ENCODE peak calls at places on chromosomes 4 and X, in ten cellular contexts. B is stimulated activated CD8-positive, alpha-beta memory T cell treated with anti-CD3 and anti-CD28 coated beads, Interleukin-2, amount 100 ng/mL, for 1 hour; U is NCI-H345; W is esophagus muscularis mucosa; J is A673; S is stimulated activated CD4-positive, alpha-beta T cell treated with anti-CD3 and anti-CD28 coated beads, TNF-alpha, amount 100 ng/mL, for 48 hours; H is ureter; O is fibroblast of lung; R is RKO; F is ovary. K is an unnamed sample.

GRCh38 chr4:113371061-113371460 is 321.6 kb downstream of the ANK2 start:
- DNase-seq in B (no peak), U (no peak), W (no peak), J (no peak), S (no peak), H (no peak), O (no peak), R (no peak), F (no peak), K (no peak)

GRCh38 chrX:114201622-114202021 is 382.3 kb upstream of the HTR2C start:
- DNase-seq in B (no peak), U (no peak), W (no peak), J (no peak), S (no peak), H (no peak), O (no peak), R (no peak), F (no peak), K (no peak)

GRCh38 chr4:14446311-14446710 is 556.0 kb upstream of the CPEB2 start:
- DNase-seq in B (no peak), U (no peak), W (no peak), J (no peak), S (no peak), H (no peak), O (peak; percentile 24), R (no peak), F (no peak), K (no peak)

GRCh38 chrX:112849010-112849409 is 8.4 kb upstream of the AMOT start:
- DNase-seq in B (no peak), U (no peak), W (no peak), J (no peak), S (no peak), H (no peak), O (no peak), R (peak; percentile 28), F (no peak), K (no peak)

GRCh38 chr4:40301592-40301991 is 33.5 kb upstream of the CHRNA9 start:
- DNase-seq in B (no peak), U (no peak), W (no peak), J (no peak), S (no peak), H (no peak), O (no peak), R (no peak), F (no peak), K (no peak)

GRCh38 chrX:118226060-118226428 is 109.4 kb upstream of the KLHL13 start:
- DNase-seq in B (no peak), U (peak; percentile 43), W (no peak), J (peak; percentile 57), S (no peak), H (no peak), O (peak; percentile 20), R (peak; percentile 21), F (no peak), K (no peak)

GRCh38 chrX:66698273-66699204 is 59.7 kb upstream of the EDA2R start:
- DNase-seq in B (no peak), U (no peak), W (no peak), J (no peak), S (no peak), H (no peak), O (no peak), R (no peak), F (no peak), K (no peak)

GRCh38 chr4:8281519-8282133 is 12.1 kb downstream of the HTRA3 start:
- DNase-seq in B (no peak), U (no peak), W (no peak), J (no peak), S (no peak), H (peak; percentile 70), O (peak; percentile 87), R (no peak), F (peak; percentile 87), K (no peak)

GRCh38 chr4:159483110-159483509 is 380.2 kb downstream of the RAPGEF2 start:
- DNase-seq in B (no peak), U (no peak), W (no peak), J (no peak), S (no peak), H (no peak), O (no peak), R (no peak), F (no peak), K (no peak)

GRCh38 chr4:24912252-24913098 is at the start of gene CCDC149:
- DNase-seq in B (no peak), U (peak; percentile 80), W (no peak), J (peak; percentile 59), S (no peak), H (peak; percentile 76), O (peak; percentile 74), R (peak; percentile 58), F (peak; percentile 55), K (peak; percentile 56)

GRCh38 chrX:150257348-150258175 is 105.6 kb upstream of the MAMLD1 start:
- DNase-seq in B (no peak), U (no peak), W (peak; percentile 37), J (no peak), S (no peak), H (no peak), O (no peak), R (no peak), F (no peak), K (no peak)

GRCh38 chr4:37680089-37680488 is 6.1 kb downstream of the RELL1 start:
- DNase-seq in B (no peak), U (no peak), W (no peak), J (no peak), S (no peak), H (no peak), O (no peak), R (no peak), F (no peak), K (no peak)

GRCh38 chr4:139887378-139887801 is 221.8 kb downstream of the MGST2 start:
- DNase-seq in B (no peak), U (no peak), W (peak; percentile 80), J (no peak), S (no peak), H (no peak), O (no peak), R (no peak), F (no peak), K (no peak)

GRCh38 chr4:153248641-153249198 is 44.5 kb downstream of the TRIM2 start:
- DNase-seq in B (no peak), U (peak; percentile 50), W (no peak), J (no peak), S (no peak), H (no peak), O (no peak), R (no peak), F (no peak), K (no peak)

GRCh38 chr4:139988863-139989765 is 164.9 kb downstream of the MAML3 start:
- DNase-seq in B (no peak), U (no peak), W (no peak), J (peak; percentile 23), S (peak; percentile 32), H (peak; percentile 54), O (peak; percentile 98), R (peak; percentile 86), F (peak; percentile 43), K (no peak)

GRCh38 chr4:140666889-140667614 is 89.1 kb downstream of the TBC1D9 start:
- DNase-seq in B (no peak), U (peak; percentile 55), W (peak; percentile 83), J (no peak), S (no peak), H (no peak), O (no peak), R (no peak), F (no peak), K (no peak)

GRCh38 chrX:24498181-24498580 is 33.1 kb downstream of the PDK3 start:
- DNase-seq in B (no peak), U (no peak), W (no peak), J (peak; percentile 45), S (no peak), H (peak; percentile 50), O (peak; percentile 7), R (peak; percentile 13), F (no peak), K (no peak)

GRCh38 chr4:89538886-89539285 is 231.3 kb upstream of the GPRIN3 start:
- DNase-seq in B (no peak), U (no peak), W (no peak), J (no peak), S (no peak), H (no peak), O (no peak), R (no peak), F (no peak), K (no peak)

GRCh38 chr4:21898101-21898500 is 50.5 kb downstream of the KCNIP4 start:
- DNase-seq in B (no peak), U (no peak), W (no peak), J (no peak), S (no peak), H (no peak), O (no peak), R (no peak), F (no peak), K (no peak)

GRCh38 chr4:183508693-183509092 is 3.8 kb downstream of the ING2 start:
- DNase-seq in B (no peak), U (no peak), W (no peak), J (no peak), S (no peak), H (no peak), O (no peak), R (no peak), F (no peak), K (no peak)

GRCh38 chrX:39614680-39614998 is 483.1 kb downstream of the BCOR start:
- DNase-seq in B (no peak), U (no peak), W (no peak), J (no peak), S (no peak), H (no peak), O (no peak), R (no peak), F (no peak), K (no peak)

GRCh38 chrX:72268601-72269365 is 8.3 kb downstream of the RPS4X start:
- DNase-seq in B (no peak), U (no peak), W (no peak), J (peak; percentile 38), S (no peak), H (no peak), O (peak; percentile 69), R (peak; percentile 37), F (no peak), K (no peak)

GRCh38 chrX:136674270-136674986 is 26.5 kb downstream of the CD40LG start:
- DNase-seq in B (no peak), U (no peak), W (no peak), J (no peak), S (no peak), H (no peak), O (no peak), R (no peak), F (no peak), K (no peak)

GRCh38 chr4:37389967-37390580 is 145.5 kb downstream of the NWD2 start:
- DNase-seq in B (no peak), U (peak; percentile 67), W (no peak), J (peak; percentile 64), S (no peak), H (no peak), O (peak; percentile 26), R (peak; percentile 77), F (no peak), K (peak; percentile 68)

GRCh38 chrX:94400488-94400887 is 726.5 kb downstream of the FAM133A start:
- DNase-seq in B (no peak), U (no peak), W (no peak), J (no peak), S (no peak), H (peak; percentile 68), O (no peak), R (no peak), F (no peak), K (no peak)

GRCh38 chrX:51336584-51336983 is 4.0 kb downstream of the NUDT10 start:
- DNase-seq in B (no peak), U (no peak), W (no peak), J (peak; percentile 67), S (no peak), H (no peak), O (peak; percentile 37), R (peak; percentile 83), F (peak; percentile 10), K (peak; percentile 24)

K was measured in globus pallidus.